ENCODE peak calls at places on chromosome 7, in five cellular contexts. L, R, X, O and S are unnamed samples.

GRCh38 chr7:7231865-7232264 is 49.5 kb downstream of the C1GALT1 start:
- DNase-seq in R (no peak), X (no peak), O (no peak), L (no peak), S (no peak)

GRCh38 chr7:144391823-144392255 is 11.7 kb downstream of the NOBOX start:
- DNase-seq in X (peak), R (no peak), L (no peak), O (no peak), S (no peak)

GRCh38 chr7:97006146-97006950 is 995 bp downstream of the DLX6 start:
- DNase-seq in O (peak), R (no peak), X (no peak), L (no peak), S (no peak)

GRCh38 chr7:150948791-150949251 is 29.3 kb downstream of the KCNH2 start:
- DNase-seq in O (peak), R (no peak), X (peak), L (no peak), S (peak)

GRCh38 chr7:30988346-30989005 is 24.7 kb downstream of the GHRHR start:
- DNase-seq in R (peak), X (peak), L (peak), O (peak), S (peak)

GRCh38 chr7:111105269-111105668 is 14.3 kb downstream of the LRRN3 start:
- DNase-seq in R (no peak), L (no peak), X (no peak), O (no peak), S (no peak)

GRCh38 chr7:97971120-97971989 is 18.6 kb downstream of the OCM2 start:
- DNase-seq in X (no peak), O (peak), R (peak), L (no peak), S (no peak)

GRCh38 chr7:96400518-96400917 is 78.6 kb upstream of the SLC25A13 start:
- DNase-seq in O (no peak), X (no peak), R (no peak), L (no peak), S (no peak)

GRCh38 chr7:87219545-87220025 is at the start of gene TMEM243:
- DNase-seq in L (peak), O (peak), R (peak), X (peak), S (peak)

GRCh38 chr7:116592445-116592844 is 67.6 kb downstream of the CAV1 start:
- DNase-seq in L (peak), X (no peak), O (no peak), R (peak), S (no peak)

GRCh38 chr7:26326211-26326610 is 34.5 kb downstream of the SNX10 start:
- DNase-seq in R (no peak), X (no peak), O (no peak), L (no peak), S (no peak)

GRCh38 chr7:98617051-98617959 is at the start of gene NPTX2:
- DNase-seq in O (peak), R (peak), X (no peak), L (peak), S (peak)

GRCh38 chr7:78769551-78770101 is 683.8 kb downstream of the MAGI2 start:
- DNase-seq in X (no peak), R (no peak), L (no peak), O (no peak), S (no peak)

GRCh38 chr7:121797283-121798037 is 75.5 kb upstream of the PTPRZ1 start:
- DNase-seq in R (no peak), L (no peak), X (no peak), O (no peak), S (no peak)

GRCh38 chr7:106050743-106051110 is 61.4 kb downstream of the SYPL1 start:
- DNase-seq in X (no peak), R (no peak), L (no peak), O (no peak), S (no peak)

GRCh38 chr7:141258559-141258958 is 184.7 kb downstream of the TMEM178B start:
- DNase-seq in L (no peak), X (no peak), R (no peak), O (no peak), S (no peak)

GRCh38 chr7:132053871-132054270 is 497.4 kb upstream of the PODXL start:
- DNase-seq in R (no peak), L (no peak), O (no peak), X (no peak), S (no peak)

GRCh38 chr7:70711441-70711840 is 420.5 kb upstream of the GALNT17 start:
- DNase-seq in L (no peak), R (no peak), X (no peak), O (no peak), S (no peak)

GRCh38 chr7:41472427-41473125 is 230.3 kb downstream of the INHBA start:
- DNase-seq in O (no peak), R (no peak), L (no peak), X (no peak), S (no peak)

GRCh38 chr7:22156205-22156604 is 200.7 kb downstream of the RAPGEF5 start:
- DNase-seq in L (no peak), O (no peak), X (no peak), R (no peak), S (no peak)

GRCh38 chr7:132942721-132943120 is 139.2 kb downstream of the CHCHD3 start:
- DNase-seq in X (no peak), L (no peak), R (no peak), O (no peak), S (no peak)

GRCh38 chr7:156969972-156970420 is 20.5 kb downstream of the NOM1 start:
- DNase-seq in R (no peak), L (no peak), X (no peak), O (no peak), S (no peak)
- TF ChIP-seq CTCF in R (peak), L (peak), X (peak), O (no peak), S (peak)

GRCh38 chr7:39085590-39086049 is 107.9 kb downstream of the POU6F2 start:
- DNase-seq in R (no peak), X (no peak), O (no peak), L (no peak), S (no peak)
- H3K4me3 ChIP-seq in R (no peak), X (no peak), O (no peak), L (no peak), S (no peak)

DNA sequence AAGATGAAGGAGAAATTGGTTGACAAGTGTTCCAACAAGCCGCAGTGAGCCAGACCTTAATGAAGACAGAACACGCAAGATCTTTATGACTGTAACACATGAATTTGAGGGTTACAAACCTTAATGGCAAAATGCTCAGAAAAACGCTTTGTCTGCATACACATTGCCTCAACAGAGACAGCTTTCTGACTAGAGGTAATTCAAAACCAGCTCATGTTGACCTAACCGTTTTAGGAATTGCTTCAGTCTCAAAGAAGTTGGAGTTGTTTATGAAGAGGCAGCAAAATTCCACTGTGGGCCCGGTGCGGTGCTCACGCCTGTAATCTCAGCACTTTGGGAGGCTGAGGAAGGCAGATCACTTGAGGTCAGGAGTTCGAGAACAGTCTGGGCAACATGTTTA is 2.2 kb upstream of the GTF2I start:
- DNase-seq in L (no peak), O (no peak), X (no peak), R (no peak), S (no peak)
- H3K27ac ChIP-seq in L (no peak), O (peak), X (no peak), R (no peak), S (peak)

GRCh38 chr7:17530741-17531417 is 232.4 kb downstream of the AHR start:
- DNase-seq in X (no peak), R (no peak), L (no peak), O (no peak), S (no peak)
- TF ChIP-seq CTCF in X (peak), R (no peak), L (peak), O (no peak), S (peak)

GRCh38 chr7:1055491-1056005 is 11.2 kb downstream of the GPR146 start:
- DNase-seq in L (no peak), R (no peak), O (no peak), X (no peak), S (no peak)
- H3K4me3 ChIP-seq in L (peak), R (no peak), O (no peak), X (peak), S (peak)

DNA sequence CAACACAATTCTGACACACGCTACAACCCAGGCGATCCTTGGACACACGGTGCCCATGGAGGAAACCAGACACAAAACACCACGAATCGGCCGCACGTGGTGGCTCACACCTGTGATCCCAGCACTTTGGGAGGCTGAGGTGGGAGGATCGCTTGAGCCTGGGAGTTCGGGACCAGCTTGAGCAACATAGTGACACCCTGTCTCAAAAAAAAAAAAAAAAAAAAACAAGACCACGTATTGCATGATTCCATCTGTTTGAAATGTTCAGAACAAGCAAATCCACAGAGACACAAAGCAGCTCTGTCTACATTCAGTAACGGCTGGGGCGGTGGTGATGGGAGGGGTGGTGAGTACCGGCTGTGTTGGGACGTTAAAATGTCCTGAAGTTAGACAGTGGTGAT is 25.2 kb downstream of the ADAP1 start:
- DNase-seq in L (no peak), O (no peak), X (peak), R (peak), S (peak)
- H3K27ac ChIP-seq in L (no peak), O (no peak), X (peak), R (peak), S (no peak)